ENCODE peak calls at places on chromosomes 5 and 9, in seven cellular contexts. One of them, this sample, is unnamed.

GRCh38 chr5:172441262-172441751 is 13.0 kb downstream of the SH3PXD2B start:
- DNase-seq in T-helper 1 cell: no peak
- DNase-seq in NCI-H2081: no peak
- DNase-seq in activated CD4-positive, CD25-positive, alpha-beta regulatory T cell treated with anti-CD3 and anti-CD28 coated beads, Interleukin-2, amount 50 U/mL, for 72 hours: no peak
- DNase-seq in KBM-7: no peak
- DNase-seq in activated CD4-positive, alpha-beta T cell treated with anti-CD3 and anti-CD28 coated beads, Interleukin-2, amount 50 U/mL, for 1 hour: no peak
- DNase-seq in frontal cortex: no peak
- DNase-seq in this sample: peak; percentile 80

GRCh38 chr9:110021891-110022290 is 186.1 kb downstream of the C9orf152 start:
- DNase-seq in T-helper 1 cell: no peak
- DNase-seq in NCI-H2081: no peak
- DNase-seq in KBM-7: peak; percentile 75
- DNase-seq in activated CD4-positive, CD25-positive, alpha-beta regulatory T cell treated with anti-CD3 and anti-CD28 coated beads, Interleukin-2, amount 50 U/mL, for 72 hours: no peak
- DNase-seq in frontal cortex: no peak
- DNase-seq in activated CD4-positive, alpha-beta T cell treated with anti-CD3 and anti-CD28 coated beads, Interleukin-2, amount 50 U/mL, for 1 hour: no peak
- DNase-seq in this sample: no peak

GRCh38 chr9:36450110-36450732 is 50.2 kb upstream of the RNF38 start:
- DNase-seq in activated CD4-positive, CD25-positive, alpha-beta regulatory T cell treated with anti-CD3 and anti-CD28 coated beads, Interleukin-2, amount 50 U/mL, for 72 hours: no peak
- DNase-seq in NCI-H2081: peak; percentile 57
- DNase-seq in KBM-7: peak; percentile 46
- DNase-seq in T-helper 1 cell: peak; percentile 22
- DNase-seq in activated CD4-positive, alpha-beta T cell treated with anti-CD3 and anti-CD28 coated beads, Interleukin-2, amount 50 U/mL, for 1 hour: peak; percentile 13
- DNase-seq in frontal cortex: no peak
- DNase-seq in this sample: no peak

GRCh38 chr9:34563262-34563661 is 26.3 kb downstream of the CNTFR start:
- DNase-seq in NCI-H2081: no peak
- DNase-seq in T-helper 1 cell: no peak
- DNase-seq in activated CD4-positive, CD25-positive, alpha-beta regulatory T cell treated with anti-CD3 and anti-CD28 coated beads, Interleukin-2, amount 50 U/mL, for 72 hours: no peak
- DNase-seq in KBM-7: no peak
- DNase-seq in frontal cortex: no peak
- DNase-seq in activated CD4-positive, alpha-beta T cell treated with anti-CD3 and anti-CD28 coated beads, Interleukin-2, amount 50 U/mL, for 1 hour: no peak
- DNase-seq in this sample: no peak

GRCh38 chr9:36986548-36987408 is 47.3 kb downstream of the PAX5 start:
- DNase-seq in NCI-H2081: no peak
- DNase-seq in KBM-7: no peak
- DNase-seq in frontal cortex: no peak
- DNase-seq in T-helper 1 cell: no peak
- DNase-seq in activated CD4-positive, CD25-positive, alpha-beta regulatory T cell treated with anti-CD3 and anti-CD28 coated beads, Interleukin-2, amount 50 U/mL, for 72 hours: no peak
- DNase-seq in activated CD4-positive, alpha-beta T cell treated with anti-CD3 and anti-CD28 coated beads, Interleukin-2, amount 50 U/mL, for 1 hour: no peak
- DNase-seq in this sample: no peak

GRCh38 chr5:177327539-177328522 is 16.1 kb upstream of the MXD3 start:
- DNase-seq in T-helper 1 cell: no peak
- DNase-seq in NCI-H2081: no peak
- DNase-seq in KBM-7: no peak
- DNase-seq in activated CD4-positive, alpha-beta T cell treated with anti-CD3 and anti-CD28 coated beads, Interleukin-2, amount 50 U/mL, for 1 hour: no peak
- DNase-seq in activated CD4-positive, CD25-positive, alpha-beta regulatory T cell treated with anti-CD3 and anti-CD28 coated beads, Interleukin-2, amount 50 U/mL, for 72 hours: no peak
- DNase-seq in frontal cortex: no peak
- DNase-seq in this sample: no peak

GRCh38 chr9:6735422-6735821 is 22.4 kb upstream of the KDM4C start:
- DNase-seq in KBM-7: no peak
- DNase-seq in NCI-H2081: no peak
- DNase-seq in frontal cortex: no peak
- DNase-seq in activated CD4-positive, alpha-beta T cell treated with anti-CD3 and anti-CD28 coated beads, Interleukin-2, amount 50 U/mL, for 1 hour: no peak
- DNase-seq in activated CD4-positive, CD25-positive, alpha-beta regulatory T cell treated with anti-CD3 and anti-CD28 coated beads, Interleukin-2, amount 50 U/mL, for 72 hours: no peak
- DNase-seq in T-helper 1 cell: no peak
- DNase-seq in this sample: no peak

GRCh38 chr9:105046907-105047651 is 119.1 kb upstream of the ABCA1 start:
- DNase-seq in NCI-H2081: peak; percentile 25
- DNase-seq in frontal cortex: no peak
- DNase-seq in activated CD4-positive, CD25-positive, alpha-beta regulatory T cell treated with anti-CD3 and anti-CD28 coated beads, Interleukin-2, amount 50 U/mL, for 72 hours: no peak
- DNase-seq in KBM-7: no peak
- DNase-seq in T-helper 1 cell: no peak
- DNase-seq in activated CD4-positive, alpha-beta T cell treated with anti-CD3 and anti-CD28 coated beads, Interleukin-2, amount 50 U/mL, for 1 hour: no peak
- DNase-seq in this sample: no peak

GRCh38 chr9:80191108-80191507 is 619.3 kb downstream of the TLE4 start:
- DNase-seq in KBM-7: no peak
- DNase-seq in NCI-H2081: no peak
- DNase-seq in activated CD4-positive, CD25-positive, alpha-beta regulatory T cell treated with anti-CD3 and anti-CD28 coated beads, Interleukin-2, amount 50 U/mL, for 72 hours: no peak
- DNase-seq in frontal cortex: no peak
- DNase-seq in activated CD4-positive, alpha-beta T cell treated with anti-CD3 and anti-CD28 coated beads, Interleukin-2, amount 50 U/mL, for 1 hour: no peak
- DNase-seq in T-helper 1 cell: no peak
- DNase-seq in this sample: no peak

GRCh38 chr5:41392016-41392415 is 118.4 kb downstream of the PLCXD3 start:
- DNase-seq in activated CD4-positive, alpha-beta T cell treated with anti-CD3 and anti-CD28 coated beads, Interleukin-2, amount 50 U/mL, for 1 hour: no peak
- DNase-seq in KBM-7: no peak
- DNase-seq in activated CD4-positive, CD25-positive, alpha-beta regulatory T cell treated with anti-CD3 and anti-CD28 coated beads, Interleukin-2, amount 50 U/mL, for 72 hours: no peak
- DNase-seq in NCI-H2081: no peak
- DNase-seq in frontal cortex: no peak
- DNase-seq in T-helper 1 cell: no peak
- DNase-seq in this sample: no peak

GRCh38 chr5:113663879-113664278 is 150.4 kb downstream of the YTHDC2 start:
- DNase-seq in frontal cortex: no peak
- DNase-seq in activated CD4-positive, CD25-positive, alpha-beta regulatory T cell treated with anti-CD3 and anti-CD28 coated beads, Interleukin-2, amount 50 U/mL, for 72 hours: no peak
- DNase-seq in activated CD4-positive, alpha-beta T cell treated with anti-CD3 and anti-CD28 coated beads, Interleukin-2, amount 50 U/mL, for 1 hour: peak; percentile 8
- DNase-seq in KBM-7: peak; percentile 19
- DNase-seq in NCI-H2081: no peak
- DNase-seq in T-helper 1 cell: no peak
- DNase-seq in this sample: peak; percentile 64

GRCh38 chr5:72355706-72356299 is 35.6 kb downstream of the PTCD2 start:
- DNase-seq in T-helper 1 cell: no peak
- DNase-seq in KBM-7: no peak
- DNase-seq in activated CD4-positive, alpha-beta T cell treated with anti-CD3 and anti-CD28 coated beads, Interleukin-2, amount 50 U/mL, for 1 hour: no peak
- DNase-seq in NCI-H2081: peak; percentile 8
- DNase-seq in activated CD4-positive, CD25-positive, alpha-beta regulatory T cell treated with anti-CD3 and anti-CD28 coated beads, Interleukin-2, amount 50 U/mL, for 72 hours: no peak
- DNase-seq in frontal cortex: no peak
- DNase-seq in this sample: peak; percentile 38

GRCh38 chr5:146338774-146339714 is at the start of gene POU4F3:
- DNase-seq in NCI-H2081: peak; percentile 11
- DNase-seq in KBM-7: no peak
- DNase-seq in activated CD4-positive, alpha-beta T cell treated with anti-CD3 and anti-CD28 coated beads, Interleukin-2, amount 50 U/mL, for 1 hour: no peak
- DNase-seq in frontal cortex: no peak
- DNase-seq in activated CD4-positive, CD25-positive, alpha-beta regulatory T cell treated with anti-CD3 and anti-CD28 coated beads, Interleukin-2, amount 50 U/mL, for 72 hours: no peak
- DNase-seq in T-helper 1 cell: no peak
- DNase-seq in this sample: no peak

GRCh38 chr5:135312255-135312935 is 86.6 kb downstream of the MACROH2A1 start:
- DNase-seq in activated CD4-positive, CD25-positive, alpha-beta regulatory T cell treated with anti-CD3 and anti-CD28 coated beads, Interleukin-2, amount 50 U/mL, for 72 hours: no peak
- DNase-seq in frontal cortex: no peak
- DNase-seq in KBM-7: no peak
- DNase-seq in NCI-H2081: no peak
- DNase-seq in T-helper 1 cell: no peak
- DNase-seq in activated CD4-positive, alpha-beta T cell treated with anti-CD3 and anti-CD28 coated beads, Interleukin-2, amount 50 U/mL, for 1 hour: no peak
- DNase-seq in this sample: no peak

GRCh38 chr5:2303391-2304100 is 420.8 kb upstream of the IRX4 start:
- DNase-seq in activated CD4-positive, CD25-positive, alpha-beta regulatory T cell treated with anti-CD3 and anti-CD28 coated beads, Interleukin-2, amount 50 U/mL, for 72 hours: no peak
- DNase-seq in NCI-H2081: no peak
- DNase-seq in frontal cortex: no peak
- DNase-seq in KBM-7: no peak
- DNase-seq in activated CD4-positive, alpha-beta T cell treated with anti-CD3 and anti-CD28 coated beads, Interleukin-2, amount 50 U/mL, for 1 hour: no peak
- DNase-seq in T-helper 1 cell: no peak
- DNase-seq in this sample: no peak

GRCh38 chr9:108786756-108787663 is 68.8 kb downstream of the ACTL7B start:
- DNase-seq in T-helper 1 cell: no peak
- DNase-seq in activated CD4-positive, alpha-beta T cell treated with anti-CD3 and anti-CD28 coated beads, Interleukin-2, amount 50 U/mL, for 1 hour: no peak
- DNase-seq in activated CD4-positive, CD25-positive, alpha-beta regulatory T cell treated with anti-CD3 and anti-CD28 coated beads, Interleukin-2, amount 50 U/mL, for 72 hours: no peak
- DNase-seq in frontal cortex: no peak
- DNase-seq in KBM-7: no peak
- DNase-seq in NCI-H2081: no peak
- DNase-seq in this sample: no peak

GRCh38 chr9:17847908-17848307 is 269.0 kb downstream of the SH3GL2 start:
- DNase-seq in NCI-H2081: peak; percentile 79
- DNase-seq in activated CD4-positive, CD25-positive, alpha-beta regulatory T cell treated with anti-CD3 and anti-CD28 coated beads, Interleukin-2, amount 50 U/mL, for 72 hours: no peak
- DNase-seq in KBM-7: no peak
- DNase-seq in frontal cortex: no peak
- DNase-seq in activated CD4-positive, alpha-beta T cell treated with anti-CD3 and anti-CD28 coated beads, Interleukin-2, amount 50 U/mL, for 1 hour: no peak
- DNase-seq in T-helper 1 cell: no peak
- DNase-seq in this sample: no peak

GRCh38 chr9:109010676-109011655 is 2.3 kb downstream of the CTNNAL1 start:
- DNase-seq in frontal cortex: no peak
- DNase-seq in T-helper 1 cell: peak; percentile 18
- DNase-seq in NCI-H2081: peak; percentile 4
- DNase-seq in KBM-7: peak; percentile 16
- DNase-seq in activated CD4-positive, alpha-beta T cell treated with anti-CD3 and anti-CD28 coated beads, Interleukin-2, amount 50 U/mL, for 1 hour: peak; percentile 49
- DNase-seq in activated CD4-positive, CD25-positive, alpha-beta regulatory T cell treated with anti-CD3 and anti-CD28 coated beads, Interleukin-2, amount 50 U/mL, for 72 hours: peak; percentile 33
- DNase-seq in this sample: no peak

GRCh38 chr9:2290382-2290781 is 275.2 kb downstream of the SMARCA2 start:
- DNase-seq in activated CD4-positive, alpha-beta T cell treated with anti-CD3 and anti-CD28 coated beads, Interleukin-2, amount 50 U/mL, for 1 hour: no peak
- DNase-seq in KBM-7: no peak
- DNase-seq in NCI-H2081: peak; percentile 47
- DNase-seq in T-helper 1 cell: no peak
- DNase-seq in activated CD4-positive, CD25-positive, alpha-beta regulatory T cell treated with anti-CD3 and anti-CD28 coated beads, Interleukin-2, amount 50 U/mL, for 72 hours: no peak
- DNase-seq in frontal cortex: no peak
- DNase-seq in this sample: no peak